ENCODE peak calls at places on chromosomes 6 and 20, in eight cellular contexts. C is neural progenitor cell, J is astrocyte of the cerebellum, T is glutamatergic neuron, A is T-cell, K is endothelial cell of umbilical vein, Q is fibroblast of the conjunctiva, X is right cardiac atrium. W is an unnamed sample.

GRCh38 chr6:31815025-31815838 is at the start of the genes HSPA1A and HSPA1L:
- DNase-seq in A (no peak), X (peak), C (peak), K (peak), T (peak), Q (peak), J (peak), W (peak)

GRCh38 chr20:61803903-61804804 is 261.5 kb downstream of the TAF4 start:
- DNase-seq in J (no peak), A (no peak), K (no peak), X (no peak), Q (no peak), T (peak), C (peak), W (no peak)

GRCh38 chr20:61770203-61770602 is 295.5 kb downstream of the TAF4 start:
- DNase-seq in T (no peak), C (no peak), J (no peak), K (no peak), X (no peak), A (no peak), Q (no peak), W (no peak)

GRCh38 chr6:138035070-138035469 is 72.1 kb downstream of the PERP start:
- DNase-seq in C (no peak), Q (no peak), J (no peak), K (no peak), A (no peak), X (no peak), T (no peak), W (no peak)

GRCh38 chr6:37056439-37057127 is 51.1 kb downstream of the FGD2 start:
- DNase-seq in T (no peak), Q (no peak), A (no peak), K (no peak), J (no peak), C (no peak), X (peak), W (no peak)

GRCh38 chr6:75818061-75818855 is 69.2 kb downstream of the MYO6 start:
- DNase-seq in J (peak), X (no peak), A (no peak), T (no peak), K (no peak), C (no peak), Q (peak), W (no peak)

GRCh38 chr20:13006825-13007224 is 1.9 kb upstream of the SPTLC3 start:
- DNase-seq in T (no peak), J (no peak), X (no peak), C (no peak), Q (peak), A (no peak), K (no peak), W (peak)

GRCh38 chr6:35850209-35850608 is 45.1 kb downstream of the LHFPL5 start:
- DNase-seq in T (no peak), C (no peak), Q (no peak), J (no peak), K (no peak), A (no peak), X (no peak), W (no peak)

GRCh38 chr6:70281923-70282902 is 20.7 kb downstream of the COL9A1 start:
- DNase-seq in T (peak), C (peak), A (no peak), Q (no peak), K (no peak), J (no peak), X (peak), W (no peak)

W was measured in AG04450.